ENCODE peak calls at places on chromosome 9, in six cellular contexts. K is activated CD4-positive, alpha-beta T cell treated with anti-CD3 and anti-CD28 coated beads, Interleukin-2, amount 10 ng/mL, durations not matched to agents 7 days and 5 days; J is occipital lobe; O is germinal center; Q is D341Med; G is NCI-H1092 treated with DMSO at 0.1 percent for 48 hours. Y is an unnamed sample.

GRCh38 chr9:16828335-16829281 is 41.9 kb downstream of the BNC2 start:
- DNase-seq in K (no peak), J (no peak), O (no peak), Q (no peak), G (no peak), Y (no peak)

GRCh38 chr9:106883626-106884190 is 20.7 kb downstream of the ZNF462 start:
- DNase-seq in K (no peak), J (no peak), O (no peak), Q (no peak), G (no peak), Y (no peak)

GRCh38 chr9:124197177-124198095 is 60.3 kb upstream of the NEK6 start:
- DNase-seq in K (no peak), J (no peak), O (peak; percentile 70), Q (no peak), G (no peak), Y (peak; percentile 82)

GRCh38 chr9:98108540-98109031 is 10.4 kb downstream of the TRIM14 start:
- DNase-seq in K (peak; percentile 73), J (no peak), O (peak; percentile 60), Q (no peak), G (no peak), Y (no peak)

GRCh38 chr9:98908897-98909634 is 34.6 kb upstream of the COL15A1 start:
- DNase-seq in K (no peak), J (no peak), O (no peak), Q (no peak), G (no peak), Y (no peak)

GRCh38 chr9:83721509-83721908 is 13.8 kb upstream of the UBQLN1 start:
- DNase-seq in K (no peak), J (no peak), O (no peak), Q (no peak), G (no peak), Y (no peak)

GRCh38 chr9:99867536-99867935 is 38.9 kb upstream of the STX17 start:
- DNase-seq in K (no peak), J (no peak), O (no peak), Q (no peak), G (no peak), Y (no peak)

GRCh38 chr9:128696923-128697707 is 5.2 kb upstream of the PKN3 start:
- DNase-seq in K (no peak), J (no peak), O (no peak), Q (no peak), G (no peak), Y (no peak)

GRCh38 chr9:136400038-136400834 is at the start of gene SNAPC4:
- DNase-seq in K (peak; percentile 86), J (peak; percentile 67), O (peak; percentile 92), Q (peak; percentile 99), G (peak; percentile 85), Y (peak; percentile 32)

GRCh38 chr9:133888048-133888778 is 103.9 kb downstream of the VAV2 start:
- DNase-seq in K (no peak), J (no peak), O (no peak), Q (no peak), G (peak; percentile 62), Y (no peak)

GRCh38 chr9:129887210-129888084 is 52.2 kb downstream of the USP20 start:
- DNase-seq in K (peak; percentile 74), J (no peak), O (no peak), Q (no peak), G (no peak), Y (no peak)

GRCh38 chr9:2018764-2019548 is 3.8 kb downstream of the SMARCA2 start:
- DNase-seq in K (peak; percentile 62), J (no peak), O (no peak), Q (no peak), G (no peak), Y (no peak)

GRCh38 chr9:115513148-115513547 is 395.2 kb upstream of the TNC start:
- DNase-seq in K (no peak), J (no peak), O (no peak), Q (no peak), G (peak; percentile 28), Y (no peak)

GRCh38 chr9:34451545-34451944 is 6.8 kb downstream of the FAM219A start:
- DNase-seq in K (no peak), J (no peak), O (no peak), Q (no peak), G (no peak), Y (no peak)

GRCh38 chr9:35481347-35481975 is 8.4 kb upstream of the RUSC2 start:
- DNase-seq in K (peak; percentile 35), J (no peak), O (peak; percentile 16), Q (peak; percentile 60), G (no peak), Y (no peak)

GRCh38 chr9:110526426-110526825 is 53.1 kb downstream of the SVEP1 start:
- DNase-seq in K (no peak), J (no peak), O (no peak), Q (no peak), G (no peak), Y (no peak)

GRCh38 chr9:15837079-15837679 is 284.3 kb downstream of the CCDC171 start:
- DNase-seq in K (peak; percentile 53), J (no peak), O (peak; percentile 36), Q (peak; percentile 48), G (peak; percentile 79), Y (no peak)

GRCh38 chr9:37025381-37026084 is 8.5 kb downstream of the PAX5 start:
- DNase-seq in K (no peak), J (no peak), O (no peak), Q (no peak), G (peak; percentile 66), Y (no peak)

GRCh38 chr9:11749396-11749795 is 943.8 kb upstream of the TYRP1 start:
- DNase-seq in K (no peak), J (no peak), O (no peak), Q (peak; percentile 33), G (no peak), Y (no peak)

GRCh38 chr9:79408617-79409016 is 163.1 kb upstream of the TLE4 start:
- DNase-seq in K (no peak), J (no peak), O (no peak), Q (no peak), G (no peak), Y (no peak)

GRCh38 chr9:128684325-128685021 is 4.5 kb upstream of the SET start:
- DNase-seq in K (peak; percentile 85), J (no peak), O (peak; percentile 89), Q (peak; percentile 76), G (no peak), Y (peak; percentile 22)

GRCh38 chr9:37958154-37958553 is 54.2 kb upstream of the SLC25A51 start:
- DNase-seq in K (no peak), J (no peak), O (no peak), Q (no peak), G (no peak), Y (no peak)

GRCh38 chr9:129702563-129702962 is 37.1 kb downstream of the PRRX2 start:
- DNase-seq in K (no peak), J (no peak), O (no peak), Q (no peak), G (no peak), Y (no peak)

GRCh38 chr9:108125541-108125940 is 636.0 kb upstream of the KLF4 start:
- DNase-seq in K (no peak), J (no peak), O (no peak), Q (peak; percentile 50), G (no peak), Y (no peak)

GRCh38 chr9:124502711-124503702 is 4.2 kb downstream of the NR5A1 start:
- DNase-seq in K (no peak), J (no peak), O (no peak), Q (peak; percentile 67), G (peak; percentile 12), Y (no peak)

GRCh38 chr9:125325821-125326220 is 64.2 kb downstream of the GAPVD1 start:
- DNase-seq in K (no peak), J (no peak), O (no peak), Q (no peak), G (no peak), Y (no peak)

GRCh38 chr9:87213948-87214347 is 266.6 kb upstream of the GAS1 start:
- DNase-seq in K (no peak), J (no peak), O (no peak), Q (no peak), G (no peak), Y (no peak)

GRCh38 chr9:27622688-27623340 is 49.5 kb upstream of the C9orf72 start:
- DNase-seq in K (no peak), J (no peak), O (no peak), Q (no peak), G (no peak), Y (peak; percentile 5)

GRCh38 chr9:5263568-5264218 is 32.5 kb downstream of the INSL4 start:
- DNase-seq in K (no peak), J (no peak), O (no peak), Q (no peak), G (no peak), Y (no peak)

GRCh38 chr9:93037476-93037971 is 21.0 kb upstream of the SUSD3 start:
- DNase-seq in K (no peak), J (no peak), O (no peak), Q (no peak), G (no peak), Y (peak; percentile 35)

Y was measured in SIG-M5.